ENCODE peak calls at places on chromosomes 12 and 14, in five cellular contexts. V is neural crest cell, P is Right ventricle myocardium inferior, S is T-helper 2 cell, G is NCI-H1105. Y is an unnamed sample.

GRCh38 chr12:4763549-4763948 is 43.3 kb downstream of the GALNT8 start:
- DNase-seq in G (peak), V (peak), S (no peak), P (no peak), Y (no peak)

GRCh38 chr14:64818151-64818550 is 61.6 kb downstream of the SPTB start:
- DNase-seq in S (no peak), P (no peak), V (no peak), G (no peak), Y (no peak)

GRCh38 chr12:94309348-94309747 is 150.3 kb downstream of the CEP83 start:
- DNase-seq in S (no peak), V (no peak), P (no peak), G (no peak), Y (no peak)

GRCh38 chr12:7693793-7694192 is 1.8 kb downstream of the GDF3 start:
- DNase-seq in P (no peak), V (no peak), S (no peak), G (no peak), Y (no peak)

GRCh38 chr14:52015411-52016030 is 26.2 kb downstream of the RTRAF start:
- DNase-seq in P (no peak), V (peak), S (no peak), G (peak), Y (no peak)

GRCh38 chr12:1297639-1298038 is 296.7 kb downstream of the FBXL14 start:
- DNase-seq in S (no peak), G (no peak), P (no peak), V (no peak), Y (no peak)

GRCh38 chr12:132506730-132507538 is 17.0 kb downstream of the FBRSL1 start:
- DNase-seq in P (peak), V (peak), G (no peak), S (no peak), Y (peak)

GRCh38 chr12:81811066-81811777 is 52.1 kb upstream of the PPFIA2 start:
- DNase-seq in S (no peak), V (no peak), P (peak), G (no peak), Y (no peak)

GRCh38 chr14:22657861-22658260 is 13.7 kb upstream of the OR6J1 start:
- DNase-seq in V (no peak), P (no peak), G (no peak), S (no peak), Y (no peak)

GRCh38 chr12:86613306-86613705 is 357.1 kb upstream of the MGAT4C start:
- DNase-seq in S (no peak), P (no peak), V (no peak), G (peak), Y (no peak)

GRCh38 chr14:52312872-52313492 is 1.1 kb upstream of the PTGER2 start:
- DNase-seq in G (no peak), P (no peak), S (no peak), V (no peak), Y (no peak)

GRCh38 chr12:19915392-19916192 is 452.7 kb upstream of the PDE3A start:
- DNase-seq in V (no peak), G (peak), P (no peak), S (no peak), Y (no peak)

GRCh38 chr12:30395190-30395589 is 300.5 kb downstream of the IPO8 start:
- DNase-seq in P (no peak), S (no peak), G (no peak), V (no peak), Y (no peak)

GRCh38 chr12:102478416-102479098 is 1.8 kb downstream of the IGF1 start:
- DNase-seq in G (no peak), S (no peak), V (no peak), P (no peak), Y (peak)

GRCh38 chr12:124370851-124371250 is 76.0 kb downstream of the RFLNA start:
- DNase-seq in V (no peak), S (no peak), P (no peak), G (no peak), Y (no peak)

GRCh38 chr14:29906256-29906885 is 21.3 kb downstream of the PRKD1 start:
- DNase-seq in G (no peak), V (no peak), P (peak), S (no peak), Y (no peak)

GRCh38 chr14:71408362-71409035 is 501.2 kb downstream of the PCNX1 start:
- DNase-seq in S (no peak), G (no peak), P (no peak), V (no peak), Y (no peak)

GRCh38 chr12:93595336-93595735 is 22.9 kb downstream of the SOCS2 start:
- DNase-seq in G (no peak), S (no peak), V (no peak), P (no peak), Y (no peak)

GRCh38 chr14:31934767-31935266 is 142.3 kb upstream of the ARHGAP5 start:
- DNase-seq in S (no peak), V (peak), G (peak), P (no peak), Y (no peak)

GRCh38 chr12:510071-510825 is 50.5 kb downstream of the B4GALNT3 start:
- DNase-seq in P (no peak), G (peak), S (no peak), V (peak), Y (peak)

GRCh38 chr14:50785506-50786063 is 45.4 kb downstream of the NIN start:
- DNase-seq in V (no peak), S (no peak), G (no peak), P (no peak), Y (no peak)

GRCh38 chr12:47882796-47883546 is 21.8 kb downstream of the VDR start:
- DNase-seq in S (no peak), G (no peak), V (no peak), P (no peak), Y (peak)

GRCh38 chr12:39145175-39145999 is 240.0 kb upstream of the CPNE8 start:
- DNase-seq in S (no peak), P (no peak), G (no peak), V (peak), Y (no peak)

GRCh38 chr14:102394717-102395378 is 32.1 kb downstream of the TECPR2 start:
- DNase-seq in G (no peak), S (no peak), V (no peak), P (no peak), Y (no peak)

GRCh38 chr12:83027021-83027723 is 340.5 kb downstream of the TMTC2 start:
- DNase-seq in P (no peak), S (no peak), V (no peak), G (no peak), Y (no peak)

GRCh38 chr12:54562720-54563356 is 13.4 kb downstream of the PDE1B start:
- DNase-seq in P (no peak), V (no peak), G (no peak), S (no peak), Y (no peak)